ENCODE peak calls at places on chromosomes 7 and 10, in five cellular contexts. F is A549, S is GM12878, P is HepG2, Q is K562. C is an unnamed sample.

GRCh38 chr10:14736600-14737081 is 38.1 kb downstream of the FAM107B start:
- DNase-seq in F (no peak), S (no peak), P (no peak), Q (no peak), C (peak)

GRCh38 chr10:21161090-21161625 is 264.0 kb upstream of the NEBL start:
- DNase-seq in F (no peak), S (no peak), P (no peak), Q (no peak), C (no peak)

GRCh38 chr10:91347529-91347928 is 62.6 kb upstream of the HECTD2 start:
- DNase-seq in F (no peak), S (no peak), P (no peak), Q (no peak), C (no peak)

GRCh38 chr10:122344741-122345258 is 29.7 kb upstream of the PLEKHA1 start:
- DNase-seq in F (no peak), S (no peak), P (peak), Q (no peak), C (no peak)

GRCh38 chr7:108875139-108875538 is 305.5 kb downstream of the DNAJB9 start:
- DNase-seq in F (peak), S (no peak), P (no peak), Q (peak), C (peak)

GRCh38 chr7:79531116-79531515 is 77.6 kb upstream of the MAGI2 start:
- DNase-seq in F (no peak), S (no peak), P (no peak), Q (no peak), C (no peak)

GRCh38 chr10:73908853-73909611 is 1.9 kb upstream of the PLAU start:
- DNase-seq in F (peak), S (peak), P (peak), Q (peak), C (no peak)

GRCh38 chr7:73437699-73438416 is 4.3 kb downstream of the FZD9 start:
- DNase-seq in F (no peak), S (no peak), P (no peak), Q (no peak), C (peak)

GRCh38 chr7:125383324-125383723 is 453.7 kb upstream of the POT1 start:
- DNase-seq in F (no peak), S (no peak), P (no peak), Q (peak), C (peak)

GRCh38 chr10:71581376-71581775 is 138.2 kb downstream of the C10orf105 start:
- DNase-seq in F (no peak), S (no peak), P (no peak), Q (no peak), C (no peak)

GRCh38 chr7:106217089-106217542 is 67.7 kb downstream of the NAMPT start:
- DNase-seq in F (peak), S (no peak), P (no peak), Q (peak), C (peak)

GRCh38 chr7:45031829-45032228 is 31.8 kb downstream of the CCM2 start:
- DNase-seq in F (no peak), S (no peak), P (peak), Q (no peak), C (no peak)

GRCh38 chr10:119541046-119541445 is 1.5 kb downstream of the RGS10 start:
- DNase-seq in F (no peak), S (no peak), P (no peak), Q (no peak), C (no peak)

GRCh38 chr10:122302315-122302714 is 31.2 kb downstream of the BTBD16 start:
- DNase-seq in F (no peak), S (no peak), P (no peak), Q (no peak), C (no peak)

GRCh38 chr10:108249940-108250339 is 1085.4 kb upstream of the SORCS1 start:
- DNase-seq in F (peak), S (no peak), P (no peak), Q (no peak), C (peak)

GRCh38 chr7:42315631-42316030 is 78.6 kb upstream of the GLI3 start:
- DNase-seq in F (no peak), S (no peak), P (no peak), Q (no peak), C (no peak)

GRCh38 chr10:16915308-16915707 is 98.1 kb upstream of the RSU1 start:
- DNase-seq in F (no peak), S (no peak), P (no peak), Q (no peak), C (peak)

GRCh38 chr10:72218329-72218728 is 2.3 kb upstream of the ASCC1 start:
- DNase-seq in F (no peak), S (no peak), P (no peak), Q (no peak), C (no peak)

GRCh38 chr10:50576245-50576815 is 47.4 kb downstream of the SGMS1 start:
- DNase-seq in F (no peak), S (no peak), P (no peak), Q (no peak), C (no peak)
- H3K4me2 ChIP-seq in F (peak), S (no peak), P (no peak), Q (peak), C (no peak)

GRCh38 chr10:23358357-23358756 is 13.8 kb upstream of the C10orf67 start:
- DNase-seq in F (no peak), S (no peak), P (no peak), Q (no peak), C (peak)
- TF ChIP-seq JUNB in F (no peak), S (no peak), P (no peak), Q (no peak), C (no peak)

GRCh38 chr10:33401300-33401699 is 66.8 kb upstream of the NRP1 start:
- DNase-seq in F (no peak), S (no peak), P (no peak), Q (no peak), C (no peak)

GRCh38 chr10:33396938-33397337 is 62.5 kb upstream of the NRP1 start:
- DNase-seq in F (no peak), S (no peak), P (no peak), Q (no peak), C (no peak)

GRCh38 chr10:33402748-33403147 is 68.3 kb upstream of the NRP1 start:
- DNase-seq in F (no peak), S (no peak), P (no peak), Q (no peak), C (no peak)

GRCh38 chr10:33396279-33396678 is 61.8 kb upstream of the NRP1 start:
- DNase-seq in F (no peak), S (no peak), P (no peak), Q (no peak), C (no peak)

DNA sequence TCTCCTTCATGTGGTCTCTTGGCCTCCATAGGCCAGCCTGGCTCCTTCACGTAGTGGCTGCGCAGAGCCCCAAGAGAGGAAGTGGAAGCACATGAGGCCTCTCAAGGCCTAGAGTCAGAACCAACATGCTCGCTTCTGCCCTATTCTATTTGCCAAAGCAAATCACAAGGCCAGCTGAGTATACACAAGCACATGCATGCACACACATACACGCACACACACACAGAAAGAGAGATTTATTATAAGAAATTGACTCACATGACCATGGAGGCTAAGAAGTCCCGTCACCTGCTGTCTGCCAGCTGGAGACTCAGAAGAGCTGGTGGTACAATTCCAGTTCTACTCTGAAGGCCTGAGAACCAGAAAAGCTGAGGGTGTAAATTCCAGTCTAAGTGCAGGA is 64.3 kb upstream of the NRP1 start:
- DNase-seq in F (no peak), S (no peak), P (no peak), Q (no peak), C (no peak)
- H3K4me2 ChIP-seq in F (no peak), S (no peak), P (no peak), Q (no peak), C (no peak)

DNA sequence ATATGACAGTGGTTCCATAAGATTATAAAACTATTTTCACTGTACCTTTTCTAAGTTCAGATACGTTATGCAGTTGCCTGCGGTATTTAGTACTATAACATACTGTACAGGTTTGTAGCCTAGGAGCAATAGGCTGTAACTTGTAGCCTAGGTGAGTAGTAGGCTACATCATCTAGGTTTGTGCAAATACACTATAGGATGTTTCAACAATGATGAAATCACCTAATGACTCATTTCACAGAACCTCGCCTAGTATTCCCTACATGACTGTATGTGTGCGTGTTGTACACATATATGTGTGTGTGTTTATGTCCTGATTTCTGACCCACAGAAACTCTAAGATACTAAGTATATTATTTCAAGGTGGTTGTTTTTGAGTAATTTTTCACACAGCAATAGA is 139.0 kb downstream of the HERPUD2 start:
- DNase-seq in F (peak), S (no peak), P (peak), Q (no peak), C (no peak)
- TF ChIP-seq JUNB in F (no peak), S (no peak), P (no peak), Q (no peak), C (no peak)

DNA sequence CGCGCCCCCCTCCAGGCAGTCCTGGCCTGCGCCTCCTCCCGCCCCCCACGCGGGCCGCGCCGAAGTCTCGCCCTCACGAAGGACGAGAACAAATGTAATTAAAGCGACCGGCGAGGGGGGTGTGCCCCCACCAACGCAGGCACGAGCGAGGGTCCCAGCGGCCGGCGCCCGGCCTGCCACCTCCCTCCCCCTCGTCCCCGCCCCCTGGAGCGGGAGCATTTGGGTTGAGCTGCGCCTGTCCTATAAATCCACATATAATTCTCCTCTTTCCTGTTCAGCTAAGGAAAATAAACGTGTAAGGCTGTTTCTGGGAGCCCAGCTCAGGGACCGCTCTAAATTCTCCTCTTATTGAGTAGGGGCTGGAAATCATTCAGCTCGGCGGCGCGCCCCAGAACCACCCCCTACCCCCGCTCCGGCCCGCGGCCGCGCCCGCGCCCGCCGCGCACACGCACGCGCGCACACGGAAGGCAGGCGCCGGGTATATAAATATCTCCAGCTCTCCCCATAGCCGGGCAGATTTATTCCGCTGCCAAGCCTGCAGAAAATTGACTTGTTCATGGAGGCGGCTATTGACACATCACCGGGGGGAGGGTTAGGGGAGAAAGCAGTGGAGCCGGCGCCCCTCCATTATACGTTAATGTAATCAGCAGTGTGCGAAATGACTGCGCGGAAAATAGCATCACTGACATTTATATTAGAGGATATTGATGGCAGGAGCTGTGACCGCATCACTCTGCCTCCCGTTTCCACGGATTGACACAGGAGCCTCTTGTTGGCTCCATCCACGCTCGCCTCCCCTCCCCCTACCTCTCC is 61.6 kb upstream of the BTRC start:
- DNase-seq in F (no peak), S (no peak), P (no peak), Q (no peak), C (peak)
- H3K4me2 ChIP-seq in F (peak), S (peak), P (peak), Q (peak), C (peak)

GRCh38 chr10:4803822-4804221 is 22.2 kb upstream of the AKR1E2 start:
- DNase-seq in F (no peak), S (no peak), P (no peak), Q (no peak), C (no peak)

GRCh38 chr10:4802711-4803487 is 23.1 kb upstream of the AKR1E2 start:
- DNase-seq in F (no peak), S (no peak), P (no peak), Q (no peak), C (no peak)

GRCh38 chr10:4801405-4801804 is 24.6 kb upstream of the AKR1E2 start:
- DNase-seq in F (no peak), S (no peak), P (no peak), Q (no peak), C (peak)

GRCh38 chr10:4806534-4806933 is 19.5 kb upstream of the AKR1E2 start:
- DNase-seq in F (no peak), S (no peak), P (no peak), Q (no peak), C (no peak)

DNA sequence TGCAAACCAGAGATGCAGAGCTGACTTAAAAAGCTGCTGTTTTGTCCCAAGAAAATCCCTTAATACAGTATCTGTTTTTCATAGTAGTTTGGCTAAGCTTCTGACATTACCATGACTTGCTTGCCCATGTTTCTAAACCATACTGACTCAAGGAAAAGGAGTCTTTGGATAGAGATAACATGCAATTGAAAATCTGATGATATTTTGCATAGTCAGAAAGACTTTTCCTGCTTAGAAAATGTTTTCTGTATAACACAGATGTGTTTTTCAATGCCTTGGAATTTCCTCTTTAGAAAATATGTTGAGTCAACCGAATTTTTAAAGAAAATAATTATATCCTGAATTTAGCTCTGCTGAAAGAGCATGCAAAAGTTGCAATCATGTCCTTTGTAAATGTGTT is 21.5 kb upstream of the AKR1E2 start:
- DNase-seq in F (no peak), S (no peak), P (no peak), Q (no peak), C (no peak)
- TF ChIP-seq JUNB in F (no peak), S (no peak), P (no peak), Q (no peak), C (no peak)